ENCODE peak calls at places on chromosomes 13 and 19, in seven cellular contexts. Q is NCI-H2081; I is mucosa of descending colon; H is progenitor cell of endocrine pancreas; W is CD8-positive, alpha-beta memory T cell; N is BE2C; G is activated T-cell treated with anti-CD3 and anti-CD28 coated beads, Interleukin-2, amount 50 U/mL, for 72 hours. D is an unnamed sample.

GRCh38 chr13:32408296-32408998 is 19.5 kb downstream of the N4BP2L1 start:
- DNase-seq in Q (peak; percentile 63), I (no peak), H (no peak), W (no peak), N (no peak), G (no peak), D (no peak)

GRCh38 chr13:47216176-47216822 is 319.4 kb upstream of the HTR2A start:
- DNase-seq in Q (peak; percentile 6), I (no peak), H (no peak), W (no peak), N (no peak), G (no peak), D (no peak)

GRCh38 chr19:12639901-12640613 is 26.5 kb downstream of the MAN2B1 start:
- DNase-seq in Q (peak; percentile 74), I (peak; percentile 86), H (peak; percentile 58), W (peak; percentile 70), N (peak; percentile 84), G (peak; percentile 90), D (peak; percentile 85)

GRCh38 chr13:40370662-40371061 is 295.8 kb downstream of the FOXO1 start:
- DNase-seq in Q (no peak), I (no peak), H (no peak), W (no peak), N (no peak), G (no peak), D (no peak)

GRCh38 chr19:48644355-48644754 is 1.6 kb downstream of the CA11 start:
- DNase-seq in Q (no peak), I (no peak), H (no peak), W (no peak), N (no peak), G (no peak), D (no peak)

GRCh38 chr19:13437919-13438618 is 68.2 kb downstream of the CACNA1A start:
- DNase-seq in Q (no peak), I (no peak), H (no peak), W (no peak), N (no peak), G (no peak), D (no peak)

GRCh38 chr13:83440465-83440864 is 441.8 kb downstream of the SLITRK1 start:
- DNase-seq in Q (no peak), I (no peak), H (no peak), W (no peak), N (no peak), G (no peak), D (no peak)

GRCh38 chr13:98549728-98550317 is 27.1 kb downstream of the STK24 start:
- DNase-seq in Q (no peak), I (no peak), H (no peak), W (no peak), N (no peak), G (no peak), D (no peak)

GRCh38 chr13:24178847-24179845 is 18.6 kb downstream of the SPATA13 start:
- DNase-seq in Q (no peak), I (no peak), H (no peak), W (no peak), N (no peak), G (peak; percentile 14), D (no peak)

GRCh38 chr19:5090465-5090779 is 121.5 kb downstream of the KDM4B start:
- DNase-seq in Q (no peak), I (no peak), H (no peak), W (no peak), N (no peak), G (no peak), D (no peak)

GRCh38 chr19:49114630-49115363 is 627 bp downstream of the LIN7B start:
- DNase-seq in Q (no peak), I (peak; percentile 77), H (peak; percentile 56), W (peak; percentile 14), N (peak; percentile 81), G (peak; percentile 60), D (peak; percentile 65)

GRCh38 chr13:26721251-26721939 is 39.2 kb downstream of the GPR12 start:
- DNase-seq in Q (no peak), I (peak; percentile 35), H (no peak), W (peak; percentile 22), N (no peak), G (peak; percentile 29), D (peak; percentile 30)

GRCh38 chr19:14475251-14476073 is at the start of gene PTGER1:
- DNase-seq in Q (no peak), I (peak; percentile 60), H (no peak), W (no peak), N (peak; percentile 71), G (peak; percentile 70), D (no peak)

GRCh38 chr13:86155756-86156155 is 356.5 kb upstream of the SLITRK6 start:
- DNase-seq in Q (no peak), I (no peak), H (no peak), W (no peak), N (no peak), G (no peak), D (no peak)

GRCh38 chr13:112755331-112755730 is 65.5 kb downstream of the ATP11A start:
- DNase-seq in Q (no peak), I (no peak), H (no peak), W (no peak), N (no peak), G (no peak), D (no peak)

GRCh38 chr13:42071667-42072419 is 23.4 kb downstream of the DGKH start:
- DNase-seq in Q (no peak), I (no peak), H (no peak), W (no peak), N (peak; percentile 4), G (no peak), D (no peak)

GRCh38 chr19:10120538-10121198 is 969 bp upstream of the EIF3G start:
- DNase-seq in Q (no peak), I (no peak), H (no peak), W (no peak), N (no peak), G (no peak), D (no peak)

GRCh38 chr13:24615911-24616472 is 64.2 kb upstream of the ATP12A start:
- DNase-seq in Q (no peak), I (no peak), H (no peak), W (no peak), N (no peak), G (no peak), D (no peak)

GRCh38 chr19:33921165-33921564 is 124.5 kb downstream of the KCTD15 start:
- DNase-seq in Q (no peak), I (no peak), H (no peak), W (no peak), N (no peak), G (no peak), D (no peak)

GRCh38 chr19:58395220-58395978 is at the start of gene RNF225:
- DNase-seq in Q (no peak), I (peak; percentile 76), H (no peak), W (no peak), N (peak; percentile 32), G (no peak), D (no peak)

GRCh38 chr19:39768811-39769210 is 9.8 kb upstream of the LEUTX start:
- DNase-seq in Q (no peak), I (no peak), H (no peak), W (no peak), N (no peak), G (no peak), D (no peak)

GRCh38 chr19:5434970-5435641 is 20.1 kb upstream of the ZNRF4 start:
- DNase-seq in Q (no peak), I (no peak), H (no peak), W (no peak), N (no peak), G (peak; percentile 46), D (no peak)

GRCh38 chr19:12521996-12522395 is 29.3 kb downstream of the ZNF564 start:
- DNase-seq in Q (no peak), I (no peak), H (no peak), W (no peak), N (peak; percentile 34), G (no peak), D (no peak)

GRCh38 chr19:15292847-15293582 is 39.3 kb downstream of the BRD4 start:
- DNase-seq in Q (peak; percentile 57), I (no peak), H (no peak), W (no peak), N (no peak), G (no peak), D (no peak)

GRCh38 chr19:28710278-28710677 is 502.7 kb downstream of the UQCRFS1 start:
- DNase-seq in Q (peak; percentile 5), I (no peak), H (no peak), W (no peak), N (no peak), G (peak; percentile 6), D (no peak)

GRCh38 chr19:18294467-18294864 is 13.0 kb upstream of the JUND start:
- DNase-seq in Q (no peak), I (peak; percentile 71), H (no peak), W (peak; percentile 88), N (peak; percentile 88), G (peak; percentile 94), D (peak; percentile 66)

GRCh38 chr19:33000510-33000909 is 28.5 kb downstream of the FAAP24 start:
- DNase-seq in Q (no peak), I (no peak), H (no peak), W (no peak), N (no peak), G (peak; percentile 6), D (no peak)

GRCh38 chr13:44930907-44931676 is 58.2 kb downstream of the NUFIP1 start:
- DNase-seq in Q (peak; percentile 59), I (no peak), H (no peak), W (no peak), N (peak; percentile 28), G (no peak), D (no peak)

GRCh38 chr13:104586010-104586746 is 1520.0 kb upstream of the SLC10A2 start:
- DNase-seq in Q (no peak), I (no peak), H (no peak), W (no peak), N (peak; percentile 34), G (no peak), D (no peak)

GRCh38 chr13:113647351-113648217 is 10.4 kb downstream of the ATP4B start:
- DNase-seq in Q (peak; percentile 93), I (peak; percentile 98), H (no peak), W (no peak), N (peak; percentile 77), G (no peak), D (peak; percentile 96)

D was measured in stomach.